ENCODE peak calls at places on chromosomes 6 and 20, in four cellular contexts. N, Y, K and J are unnamed samples.

GRCh38 chr20:23298926-23299672 is 51.5 kb upstream of the NXT1 start:
- DNase-seq in K (no peak), Y (no peak), N (no peak), J (no peak)

GRCh38 chr20:63149531-63150207 is 66.3 kb downstream of the YTHDF1 start:
- DNase-seq in Y (peak; percentile 21), K (no peak), N (no peak), J (no peak)

GRCh38 chr6:135830971-135831370 is 20.5 kb upstream of the PDE7B start:
- DNase-seq in N (no peak), K (no peak), Y (no peak), J (no peak)

GRCh38 chr6:115747719-115748118 is 313.0 kb downstream of the FRK start:
- DNase-seq in Y (no peak), N (no peak), K (no peak), J (no peak)

GRCh38 chr6:4950076-4950475 is 53.8 kb downstream of the RPP40 start:
- DNase-seq in K (no peak), N (no peak), Y (no peak), J (no peak)

GRCh38 chr6:143556529-143556928 is 45.0 kb upstream of the FUCA2 start:
- DNase-seq in K (no peak), N (no peak), Y (no peak), J (no peak)

GRCh38 chr6:20554326-20554725 is 20.1 kb downstream of the CDKAL1 start:
- DNase-seq in N (no peak), K (no peak), Y (no peak), J (no peak)

GRCh38 chr6:63475707-63476106 is 96.6 kb upstream of the LOC128125822 start:
- DNase-seq in Y (no peak), N (no peak), K (no peak), J (no peak)

GRCh38 chr20:60835883-60836282 is 416.2 kb upstream of the CDH4 start:
- DNase-seq in K (no peak), N (no peak), Y (no peak), J (no peak)

GRCh38 chr6:88174906-88175305 is 8.8 kb upstream of the CNR1 start:
- DNase-seq in Y (no peak), K (no peak), N (no peak), J (no peak)

GRCh38 chr20:37007898-37008649 is 56.6 kb upstream of the SAMHD1 start:
- DNase-seq in N (peak; percentile 6), Y (no peak), K (no peak), J (peak; percentile 61)

GRCh38 chr6:121205569-121205968 is 128.7 kb downstream of the TBC1D32 start:
- DNase-seq in Y (no peak), N (no peak), K (no peak), J (no peak)

GRCh38 chr6:97460394-97460793 is 177.4 kb upstream of the MMS22L start:
- DNase-seq in Y (no peak), N (no peak), K (no peak), J (no peak)

GRCh38 chr20:37336369-37337207 is 9.4 kb upstream of the SRC start:
- DNase-seq in N (no peak), K (peak; percentile 85), Y (peak; percentile 68), J (no peak)

GRCh38 chr6:22320750-22321149 is 23.9 kb upstream of the PRL start:
- DNase-seq in K (no peak), Y (no peak), N (no peak), J (no peak)

GRCh38 chr6:30688569-30688968 is 2.1 kb upstream of the PPP1R18 start:
- DNase-seq in N (no peak), Y (no peak), K (no peak), J (no peak)

GRCh38 chr6:138309695-138310094 is 68.0 kb upstream of the SMIM28 start:
- DNase-seq in N (no peak), Y (no peak), K (no peak), J (no peak)